ENCODE peak calls at places on chromosomes 11 and 22, in six cellular contexts. One of them, this sample, is unnamed. For H3K36me3 and H3K4me1, the result is how much of the 10 kb centered on the place peaks cover.

GRCh38 chr11:45635907-45636306 is 29.5 kb downstream of the CHST1 start:
- DNase-seq in kidney: no peak
- DNase-seq in PC-3: no peak
- DNase-seq in heart right ventricle: no peak
- DNase-seq in upper lobe of right lung: no peak
- DNase-seq in ovary: no peak
- DNase-seq in this sample: no peak

GRCh38 chr22:31102441-31103081 is 4.8 kb downstream of the SELENOM start:
- DNase-seq in kidney: peak
- DNase-seq in PC-3: peak
- DNase-seq in heart right ventricle: peak
- DNase-seq in upper lobe of right lung: no peak
- DNase-seq in ovary: peak
- DNase-seq in this sample: peak

GRCh38 chr22:31332886-31333285 is 13.3 kb downstream of the PATZ1 start:
- DNase-seq in kidney: no peak
- DNase-seq in PC-3: peak
- DNase-seq in heart right ventricle: no peak
- DNase-seq in upper lobe of right lung: no peak
- DNase-seq in ovary: no peak
- DNase-seq in this sample: no peak

GRCh38 chr11:11577246-11577855 is 44.5 kb downstream of the GALNT18 start:
- DNase-seq in kidney: no peak
- DNase-seq in PC-3: peak
- DNase-seq in heart right ventricle: no peak
- DNase-seq in upper lobe of right lung: no peak
- DNase-seq in ovary: no peak
- DNase-seq in this sample: no peak

GRCh38 chr11:78660451-78660850 is 85.8 kb upstream of the NARS2 start:
- DNase-seq in kidney: no peak
- DNase-seq in PC-3: no peak
- DNase-seq in heart right ventricle: no peak
- DNase-seq in upper lobe of right lung: no peak
- DNase-seq in ovary: no peak
- DNase-seq in this sample: no peak

GRCh38 chr22:38316340-38317236 is 645 bp downstream of the CSNK1E start:
- DNase-seq in kidney: peak
- DNase-seq in PC-3: no peak
- DNase-seq in heart right ventricle: peak
- DNase-seq in upper lobe of right lung: peak
- DNase-seq in ovary: peak
- DNase-seq in this sample: peak

GRCh38 chr11:120172054-120172881 is 34.4 kb upstream of the TRIM29 start:
- DNase-seq in kidney: peak
- DNase-seq in PC-3: peak
- DNase-seq in heart right ventricle: peak
- DNase-seq in upper lobe of right lung: peak
- DNase-seq in ovary: peak
- DNase-seq in this sample: peak

GRCh38 chr11:94417386-94417987 is 16.3 kb upstream of the GPR83 start:
- DNase-seq in kidney: no peak
- DNase-seq in PC-3: peak
- DNase-seq in heart right ventricle: no peak
- DNase-seq in upper lobe of right lung: no peak
- DNase-seq in ovary: no peak
- DNase-seq in this sample: no peak

GRCh38 chr11:3959918-3960295 is 104.4 kb downstream of the STIM1 start:
- DNase-seq in kidney: no peak
- DNase-seq in PC-3: no peak
- DNase-seq in heart right ventricle: no peak
- DNase-seq in upper lobe of right lung: no peak
- DNase-seq in ovary: no peak
- DNase-seq in this sample: no peak

GRCh38 chr11:96090711-96091110 is 166.8 kb upstream of the MTMR2 start:
- DNase-seq in kidney: no peak
- DNase-seq in PC-3: peak
- DNase-seq in heart right ventricle: no peak
- DNase-seq in upper lobe of right lung: no peak
- DNase-seq in ovary: no peak
- DNase-seq in this sample: no peak

GRCh38 chr11:76799061-76799804 is 16.1 kb downstream of the TSKU start:
- DNase-seq in kidney: peak
- DNase-seq in PC-3: peak
- DNase-seq in heart right ventricle: peak
- DNase-seq in upper lobe of right lung: peak
- DNase-seq in ovary: peak
- DNase-seq in this sample: peak

GRCh38 chr11:78424334-78425270 is 7.0 kb upstream of the GAB2 start:
- DNase-seq in kidney: no peak
- DNase-seq in PC-3: no peak
- DNase-seq in heart right ventricle: no peak
- DNase-seq in upper lobe of right lung: no peak
- DNase-seq in ovary: no peak
- DNase-seq in this sample: no peak

GRCh38 chr11:130155106-130155505 is 4.5 kb upstream of the ST14 start:
- DNase-seq in kidney: no peak
- DNase-seq in PC-3: no peak
- DNase-seq in heart right ventricle: no peak
- DNase-seq in upper lobe of right lung: no peak
- DNase-seq in ovary: no peak
- DNase-seq in this sample: no peak

GRCh38 chr22:50302041-50302541 is 5.4 kb downstream of the PLXNB2 start:
- DNase-seq in kidney: no peak
- DNase-seq in PC-3: peak
- DNase-seq in heart right ventricle: peak
- DNase-seq in upper lobe of right lung: peak
- DNase-seq in ovary: no peak
- DNase-seq in this sample: peak

GRCh38 chr22:50304528-50305392 is 2.7 kb downstream of the PLXNB2 start:
- DNase-seq in kidney: no peak
- DNase-seq in PC-3: peak
- DNase-seq in heart right ventricle: peak
- DNase-seq in upper lobe of right lung: peak
- DNase-seq in ovary: peak
- DNase-seq in this sample: peak

GRCh38 chr22:50303848-50304527 is 3.5 kb downstream of the PLXNB2 start:
- DNase-seq in kidney: peak
- DNase-seq in PC-3: peak
- DNase-seq in heart right ventricle: peak
- DNase-seq in upper lobe of right lung: peak
- DNase-seq in ovary: peak
- DNase-seq in this sample: no peak

GRCh38 chr22:50302564-50302963 is 4.9 kb downstream of the PLXNB2 start:
- DNase-seq in kidney: no peak
- DNase-seq in PC-3: no peak
- DNase-seq in heart right ventricle: peak
- DNase-seq in upper lobe of right lung: no peak
- DNase-seq in ovary: no peak
- DNase-seq in this sample: no peak

DNA sequence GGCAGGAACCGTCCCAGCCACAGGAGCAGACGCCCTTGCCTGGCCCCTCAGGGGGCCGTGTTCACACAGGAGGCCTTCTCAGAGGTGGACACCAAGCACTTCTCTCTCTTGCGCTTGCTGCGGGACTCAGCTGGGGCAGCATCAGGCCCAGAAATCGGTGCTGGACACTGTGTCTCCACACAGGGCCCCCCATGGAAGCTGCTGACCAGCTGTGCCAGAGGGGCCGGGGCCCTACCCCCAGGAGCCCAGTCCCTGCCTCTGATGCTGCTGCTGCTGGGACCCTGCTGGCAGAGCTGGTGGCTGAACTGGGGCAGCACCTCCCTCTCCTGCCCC is 4.0 kb downstream of the PLXNB2 start:
- DNase-seq in kidney: no peak
- DNase-seq in PC-3: no peak
- DNase-seq in heart right ventricle: no peak
- DNase-seq in upper lobe of right lung: no peak
- DNase-seq in ovary: no peak
- DNase-seq in this sample: no peak
- H3K4me3 ChIP-seq in kidney: no peak
- H3K4me3 ChIP-seq in PC-3: peak
- H3K4me3 ChIP-seq in heart right ventricle: peak
- H3K4me3 ChIP-seq in upper lobe of right lung: peak
- H3K4me3 ChIP-seq in ovary: no peak
- H3K4me3 ChIP-seq in this sample: no peak

GRCh38 chr11:62241095-62241494 is 944 bp upstream of the SCGB1D2 start:
- DNase-seq in kidney: no peak
- DNase-seq in PC-3: no peak
- DNase-seq in heart right ventricle: no peak
- DNase-seq in upper lobe of right lung: no peak
- DNase-seq in ovary: no peak
- DNase-seq in this sample: no peak
- H3K36me3 ChIP-seq in kidney: under half
- H3K36me3 ChIP-seq in PC-3: under half
- H3K36me3 ChIP-seq in heart right ventricle: under half
- H3K36me3 ChIP-seq in upper lobe of right lung: under half
- H3K36me3 ChIP-seq in ovary: under half
- H3K36me3 ChIP-seq in this sample: under half

GRCh38 chr11:69470793-69471192 is 10.7 kb upstream of the LINC01488 start:
- DNase-seq in kidney: peak
- DNase-seq in PC-3: no peak
- DNase-seq in heart right ventricle: no peak
- DNase-seq in upper lobe of right lung: no peak
- DNase-seq in ovary: no peak
- DNase-seq in this sample: peak
- H3K4me1 ChIP-seq in kidney: under half
- H3K4me1 ChIP-seq in PC-3: under half
- H3K4me1 ChIP-seq in heart right ventricle: under half
- H3K4me1 ChIP-seq in upper lobe of right lung: under half
- H3K4me1 ChIP-seq in ovary: under half
- H3K4me1 ChIP-seq in this sample: under half

GRCh38 chr11:65915821-65916251 is 3.0 kb downstream of the C11orf68 start:
- DNase-seq in kidney: peak
- DNase-seq in PC-3: peak
- DNase-seq in heart right ventricle: peak
- DNase-seq in upper lobe of right lung: peak
- DNase-seq in ovary: peak
- DNase-seq in this sample: peak
- H3K4me3 ChIP-seq in kidney: no peak
- H3K4me3 ChIP-seq in PC-3: peak
- H3K4me3 ChIP-seq in heart right ventricle: no peak
- H3K4me3 ChIP-seq in upper lobe of right lung: no peak
- H3K4me3 ChIP-seq in ovary: no peak
- H3K4me3 ChIP-seq in this sample: peak

GRCh38 chr11:59658036-59658435 is 10.8 kb downstream of the PATL1 start:
- DNase-seq in kidney: no peak
- DNase-seq in PC-3: no peak
- DNase-seq in heart right ventricle: no peak
- DNase-seq in upper lobe of right lung: no peak
- DNase-seq in ovary: no peak
- DNase-seq in this sample: no peak
- H3K36me3 ChIP-seq in kidney: half or more
- H3K36me3 ChIP-seq in PC-3: half or more
- H3K36me3 ChIP-seq in heart right ventricle: half or more
- H3K36me3 ChIP-seq in upper lobe of right lung: half or more
- H3K36me3 ChIP-seq in ovary: under half
- H3K36me3 ChIP-seq in this sample: half or more

GRCh38 chr22:17846326-17846992 is 72.2 kb upstream of the BID start:
- DNase-seq in kidney: no peak
- DNase-seq in PC-3: no peak
- DNase-seq in heart right ventricle: no peak
- DNase-seq in upper lobe of right lung: no peak
- DNase-seq in ovary: peak
- DNase-seq in this sample: no peak
- H3K4me1 ChIP-seq in kidney: under half
- H3K4me1 ChIP-seq in PC-3: under half
- H3K4me1 ChIP-seq in heart right ventricle: half or more
- H3K4me1 ChIP-seq in upper lobe of right lung: under half
- H3K4me1 ChIP-seq in ovary: under half
- H3K4me1 ChIP-seq in this sample: under half

This sample was measured in heart left ventricle.